ENCODE peak calls at places on chromosomes 3 and 15, in seven cellular contexts. G is Calu3, U is cardiac muscle cell, J is glutamatergic neuron, M is astrocyte of the spinal cord, V is brain microvascular endothelial cell, C is kidney epithelial cell. W is an unnamed sample.

GRCh38 chr3:119245778-119246177 is 5.1 kb upstream of the B4GALT4 start:
- DNase-seq in G (no peak), J (no peak), U (peak; percentile 9), M (no peak), V (no peak), C (no peak), W (no peak)

GRCh38 chr3:144128117-144128892 is 156.7 kb downstream of the DIPK2A start:
- DNase-seq in J (no peak), G (no peak), U (no peak), V (no peak), C (no peak), M (no peak), W (no peak)

GRCh38 chr3:88034463-88034862 is 24.3 kb downstream of the CGGBP1 start:
- DNase-seq in J (no peak), G (no peak), C (no peak), V (no peak), M (no peak), U (no peak), W (no peak)

GRCh38 chr3:12768579-12769527 is 9.8 kb upstream of the TMEM40 start:
- DNase-seq in M (no peak), U (peak; percentile 20), V (no peak), J (peak; percentile 34), G (no peak), C (no peak), W (no peak)

GRCh38 chr15:74960995-74961588 is 4.5 kb upstream of the RPP25 start:
- DNase-seq in G (no peak), M (no peak), V (no peak), U (no peak), J (no peak), C (no peak), W (no peak)

GRCh38 chr3:11306815-11307589 is 34.8 kb downstream of the ATG7 start:
- DNase-seq in V (peak; percentile 59), C (no peak), J (no peak), U (peak; percentile 26), G (no peak), M (peak; percentile 37), W (no peak)

GRCh38 chr3:14508966-14509795 is 31.0 kb downstream of the GRIP2 start:
- DNase-seq in U (peak; percentile 78), J (peak; percentile 91), C (no peak), G (peak; percentile 82), M (no peak), V (peak; percentile 18), W (peak; percentile 89)

GRCh38 chr3:84547971-84548970 is 410.5 kb upstream of the CADM2 start:
- DNase-seq in G (peak; percentile 13), C (no peak), U (peak; percentile 67), V (no peak), J (peak; percentile 27), M (peak; percentile 14), W (peak; percentile 8)

GRCh38 chr3:186108106-186108940 is 566 bp downstream of the ETV5 start:
- DNase-seq in J (peak; percentile 87), M (peak; percentile 73), U (peak; percentile 86), G (peak; percentile 68), V (peak; percentile 61), C (no peak), W (peak; percentile 63)

GRCh38 chr3:31004025-31004678 is 109.7 kb upstream of the GADL1 start:
- DNase-seq in U (peak; percentile 13), G (no peak), C (peak; percentile 69), V (peak; percentile 97), J (no peak), M (peak; percentile 93), W (no peak)

GRCh38 chr3:189947068-189947467 is 173.6 kb downstream of the P3H2 start:
- DNase-seq in C (no peak), M (no peak), U (no peak), V (no peak), G (no peak), J (no peak), W (no peak)

GRCh38 chr3:12049675-12050074 is 45.5 kb downstream of the SYN2 start:
- DNase-seq in U (peak; percentile 59), J (no peak), V (no peak), G (no peak), M (peak; percentile 22), C (no peak), W (no peak)

GRCh38 chr15:88605507-88606436 is 15.4 kb upstream of the AEN start:
- DNase-seq in G (peak; percentile 58), M (peak; percentile 19), U (peak; percentile 93), C (no peak), J (peak; percentile 40), V (peak; percentile 11), W (peak; percentile 44)

GRCh38 chr15:97893988-97894387 is 66.5 kb upstream of the ARRDC4 start:
- DNase-seq in V (no peak), U (no peak), G (no peak), J (no peak), M (no peak), C (no peak), W (no peak)

GRCh38 chr15:70714575-70714974 is 48.8 kb downstream of the UACA start:
- DNase-seq in V (no peak), U (no peak), J (no peak), C (no peak), M (peak; percentile 47), G (no peak), W (no peak)

GRCh38 chr15:53634517-53635106 is 124.9 kb downstream of the WDR72 start:
- DNase-seq in M (no peak), U (no peak), G (no peak), J (no peak), C (no peak), V (no peak), W (no peak)

GRCh38 chr3:74500257-74500656 is 114.2 kb downstream of the CNTN3 start:
- DNase-seq in U (no peak), J (no peak), V (no peak), C (no peak), M (no peak), G (no peak), W (no peak)

DNA sequence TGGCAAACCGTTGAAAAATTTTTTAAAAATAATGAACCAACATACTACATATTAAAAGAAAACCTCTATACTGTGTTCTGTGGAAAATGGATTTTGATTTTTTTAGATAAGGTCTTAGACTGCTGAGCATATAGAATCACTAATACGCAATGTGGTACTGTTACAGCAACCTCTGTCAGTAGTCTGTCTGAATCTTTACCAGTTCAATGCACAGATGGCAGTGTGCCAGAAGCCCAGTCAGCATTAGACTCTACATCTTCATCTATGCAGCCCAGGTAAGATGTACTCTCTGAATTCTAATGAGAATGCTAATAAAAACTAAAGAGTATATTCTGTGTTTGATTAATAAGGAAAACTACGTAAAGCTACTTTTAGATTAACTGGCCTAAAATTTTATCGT is 31.3 kb upstream of the FAH start:
- DNase-seq in G (no peak), U (peak; percentile 38), C (no peak), J (peak; percentile 47), M (no peak), V (no peak), W (no peak)
- TF ChIP-seq CTCF in G (no peak), U (no peak), C (no peak), J (no peak), M (no peak), V (no peak), W (no peak)

GRCh38 chr15:47588968-47589367 is 128.3 kb upstream of the SEMA6D start:
- DNase-seq in M (no peak), J (no peak), C (no peak), V (no peak), U (no peak), G (no peak), W (no peak)
- TF ChIP-seq CTCF in M (peak; percentile 15), J (no peak), C (no peak), V (peak; percentile 22), U (no peak), G (no peak), W (no peak)

GRCh38 chr15:39434751-39435238 is 146.1 kb upstream of the THBS1 start:
- DNase-seq in M (peak; percentile 39), C (no peak), J (no peak), V (no peak), U (no peak), G (no peak), W (no peak)

GRCh38 chr15:39442898-39443297 is 138.0 kb upstream of the THBS1 start:
- DNase-seq in V (no peak), J (no peak), M (no peak), C (no peak), U (no peak), G (no peak), W (no peak)

GRCh38 chr15:39438260-39438659 is 142.6 kb upstream of the THBS1 start:
- DNase-seq in U (no peak), J (no peak), G (no peak), M (no peak), V (no peak), C (no peak), W (no peak)

GRCh38 chr15:39435244-39435643 is 145.6 kb upstream of the THBS1 start:
- DNase-seq in C (no peak), G (no peak), M (no peak), V (no peak), J (no peak), U (no peak), W (no peak)

DNA sequence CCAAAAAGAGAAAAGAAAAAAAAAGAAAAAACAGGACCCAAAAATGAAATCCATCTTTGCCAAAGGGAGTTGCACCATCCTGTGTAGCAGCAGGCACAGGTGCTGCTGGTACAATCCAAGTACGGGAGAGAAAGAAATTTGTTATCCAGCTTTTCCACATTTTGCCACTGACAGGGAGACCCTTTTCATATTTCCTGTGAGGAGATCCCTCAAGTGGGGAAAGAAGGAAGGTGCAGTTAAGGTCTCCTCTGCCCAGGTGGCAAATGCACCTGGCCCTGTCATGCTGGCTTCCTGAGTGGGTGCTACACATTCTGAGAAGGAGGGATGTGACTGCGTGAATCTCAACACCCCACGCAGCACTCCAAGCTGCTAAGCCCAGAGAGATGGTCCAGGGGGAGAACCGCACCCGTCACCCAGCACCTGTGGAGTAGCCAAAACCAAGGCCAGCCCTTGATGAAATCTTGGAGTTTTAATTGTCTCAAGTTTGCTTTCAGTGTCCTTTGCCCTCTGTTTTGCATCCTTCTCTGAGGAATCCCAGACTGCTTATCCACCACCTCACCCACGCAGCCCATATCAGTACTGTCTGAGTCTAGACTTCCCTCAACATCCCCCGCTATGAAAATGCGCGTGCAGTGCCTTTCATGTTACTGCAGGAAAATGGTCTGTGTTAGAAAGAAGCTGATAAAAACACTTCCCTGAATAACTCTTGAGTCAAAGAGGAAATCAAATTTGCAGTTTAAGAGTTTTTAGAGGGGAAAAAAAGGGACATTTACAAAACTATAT is 141.9 kb upstream of the THBS1 start:
- DNase-seq in V (peak; percentile 49), J (no peak), G (no peak), M (no peak), U (peak; percentile 34), C (no peak), W (no peak)
- TF ChIP-seq CTCF in V (peak; percentile 30), J (no peak), G (no peak), M (no peak), U (peak; percentile 20), C (peak; percentile 14), W (peak; percentile 30)

GRCh38 chr15:47505712-47506542 is 211.4 kb upstream of the SEMA6D start:
- DNase-seq in M (peak; percentile 68), C (no peak), G (no peak), J (no peak), V (peak; percentile 37), U (peak; percentile 32), W (no peak)

GRCh38 chr15:47504624-47505256 is 212.6 kb upstream of the SEMA6D start:
- DNase-seq in C (no peak), V (no peak), G (no peak), U (no peak), J (peak; percentile 27), M (no peak), W (no peak)

GRCh38 chr15:47496343-47497185 is 220.7 kb upstream of the SEMA6D start:
- DNase-seq in V (no peak), G (no peak), C (no peak), J (no peak), M (no peak), U (no peak), W (no peak)

GRCh38 chr15:47503884-47504283 is 213.4 kb upstream of the SEMA6D start:
- DNase-seq in G (no peak), J (no peak), C (no peak), V (no peak), M (no peak), U (no peak), W (no peak)

GRCh38 chr15:47500823-47501222 is 216.5 kb upstream of the SEMA6D start:
- DNase-seq in J (no peak), V (no peak), C (no peak), U (no peak), G (no peak), M (no peak), W (no peak)
- TF ChIP-seq CTCF in J (no peak), V (no peak), C (no peak), U (peak; percentile 8), G (no peak), M (no peak), W (no peak)

W was measured in neural crest cell.